ENCODE peak calls at places on chromosomes 6 and 20, in five cellular contexts. One of them, this sample, is unnamed.

GRCh38 chr6:35181933-35182612 is 31.7 kb upstream of the SCUBE3 start:
- DNase-seq in kidney: peak
- DNase-seq in AG10803: peak
- DNase-seq in fibroblast of the aortic adventitia: peak
- DNase-seq in colonic mucosa: peak
- DNase-seq in this sample: peak

GRCh38 chr6:140217283-140217682 is 842.8 kb upstream of the CITED2 start:
- DNase-seq in kidney: no peak
- DNase-seq in AG10803: no peak
- DNase-seq in fibroblast of the aortic adventitia: no peak
- DNase-seq in colonic mucosa: no peak
- DNase-seq in this sample: no peak

GRCh38 chr6:40536442-40536841 is 50.7 kb downstream of the LRFN2 start:
- DNase-seq in kidney: no peak
- DNase-seq in AG10803: no peak
- DNase-seq in fibroblast of the aortic adventitia: no peak
- DNase-seq in colonic mucosa: no peak
- DNase-seq in this sample: no peak

GRCh38 chr6:37323568-37323967 is 30.2 kb upstream of the RNF8 start:
- DNase-seq in kidney: no peak
- DNase-seq in AG10803: peak
- DNase-seq in fibroblast of the aortic adventitia: peak
- DNase-seq in colonic mucosa: no peak
- DNase-seq in this sample: peak

GRCh38 chr20:36543187-36544133 is 2.1 kb downstream of the MYL9 start:
- DNase-seq in kidney: peak
- DNase-seq in AG10803: peak
- DNase-seq in fibroblast of the aortic adventitia: peak
- DNase-seq in colonic mucosa: peak
- DNase-seq in this sample: peak

GRCh38 chr6:107667790-107668189 is 156.3 kb downstream of the SCML4 start:
- DNase-seq in kidney: no peak
- DNase-seq in AG10803: no peak
- DNase-seq in fibroblast of the aortic adventitia: no peak
- DNase-seq in colonic mucosa: no peak
- DNase-seq in this sample: no peak

GRCh38 chr6:1841131-1841530 is 231.4 kb downstream of the FOXC1 start:
- DNase-seq in kidney: no peak
- DNase-seq in AG10803: no peak
- DNase-seq in fibroblast of the aortic adventitia: peak
- DNase-seq in colonic mucosa: no peak
- DNase-seq in this sample: peak

GRCh38 chr6:85676086-85676729 is 33.5 kb upstream of the SYNCRIP start:
- DNase-seq in kidney: no peak
- DNase-seq in AG10803: peak
- DNase-seq in fibroblast of the aortic adventitia: peak
- DNase-seq in colonic mucosa: no peak
- DNase-seq in this sample: peak

GRCh38 chr6:160861824-160862223 is 129.7 kb upstream of the MAP3K4 start:
- DNase-seq in kidney: no peak
- DNase-seq in AG10803: no peak
- DNase-seq in fibroblast of the aortic adventitia: no peak
- DNase-seq in colonic mucosa: no peak
- DNase-seq in this sample: no peak

GRCh38 chr6:52596371-52597028 is 19.6 kb upstream of the TRAM2 start:
- DNase-seq in kidney: no peak
- DNase-seq in AG10803: peak
- DNase-seq in fibroblast of the aortic adventitia: peak
- DNase-seq in colonic mucosa: no peak
- DNase-seq in this sample: peak

GRCh38 chr6:105993769-105994521 is 92.2 kb upstream of the PRDM1 start:
- DNase-seq in kidney: peak
- DNase-seq in AG10803: peak
- DNase-seq in fibroblast of the aortic adventitia: peak
- DNase-seq in colonic mucosa: peak
- DNase-seq in this sample: peak

GRCh38 chr20:46255440-46256104 is 52.7 kb downstream of the CDH22 start:
- DNase-seq in kidney: peak
- DNase-seq in AG10803: no peak
- DNase-seq in fibroblast of the aortic adventitia: peak
- DNase-seq in colonic mucosa: peak
- DNase-seq in this sample: peak

GRCh38 chr6:107333491-107333890 is 125.9 kb downstream of the PDSS2 start:
- DNase-seq in kidney: no peak
- DNase-seq in AG10803: no peak
- DNase-seq in fibroblast of the aortic adventitia: no peak
- DNase-seq in colonic mucosa: no peak
- DNase-seq in this sample: no peak

GRCh38 chr6:80771941-80772340 is 665.5 kb downstream of the BCKDHB start:
- DNase-seq in kidney: no peak
- DNase-seq in AG10803: peak
- DNase-seq in fibroblast of the aortic adventitia: peak
- DNase-seq in colonic mucosa: no peak
- DNase-seq in this sample: peak

DNA sequence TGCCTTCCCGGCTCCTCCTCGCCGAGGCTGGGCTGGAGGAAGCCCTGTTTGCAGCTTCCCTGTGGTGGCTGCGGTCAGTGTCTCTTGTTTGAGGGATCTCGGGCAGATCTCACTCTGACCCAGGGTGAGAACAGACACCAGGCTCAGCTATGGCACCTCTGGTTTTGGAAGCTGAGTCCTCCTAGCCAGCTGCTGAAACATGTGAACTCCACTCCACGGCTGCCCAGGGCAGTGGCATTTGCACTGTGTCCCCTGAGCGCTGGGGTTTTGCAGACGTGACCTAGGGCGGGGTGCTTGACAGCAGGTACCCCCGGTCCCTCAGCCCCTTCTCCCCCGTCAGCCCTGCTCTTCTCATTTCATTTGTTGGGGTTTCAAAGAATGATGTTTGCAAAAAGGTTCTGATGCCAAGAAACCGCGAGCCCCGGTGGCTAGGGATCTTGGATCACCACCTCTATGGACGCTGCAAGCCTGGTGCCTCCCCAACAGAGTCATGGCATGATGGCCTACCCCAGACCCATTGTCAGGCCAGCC is 55.0 kb upstream of the DACT2 start:
- DNase-seq in kidney: no peak
- DNase-seq in AG10803: no peak
- DNase-seq in fibroblast of the aortic adventitia: no peak
- DNase-seq in colonic mucosa: no peak
- DNase-seq in this sample: no peak
- TF ChIP-seq CTCF in kidney: no peak
- TF ChIP-seq CTCF in AG10803: no peak
- TF ChIP-seq CTCF in fibroblast of the aortic adventitia: no peak
- TF ChIP-seq CTCF in colonic mucosa: no peak
- TF ChIP-seq CTCF in this sample: no peak

DNA sequence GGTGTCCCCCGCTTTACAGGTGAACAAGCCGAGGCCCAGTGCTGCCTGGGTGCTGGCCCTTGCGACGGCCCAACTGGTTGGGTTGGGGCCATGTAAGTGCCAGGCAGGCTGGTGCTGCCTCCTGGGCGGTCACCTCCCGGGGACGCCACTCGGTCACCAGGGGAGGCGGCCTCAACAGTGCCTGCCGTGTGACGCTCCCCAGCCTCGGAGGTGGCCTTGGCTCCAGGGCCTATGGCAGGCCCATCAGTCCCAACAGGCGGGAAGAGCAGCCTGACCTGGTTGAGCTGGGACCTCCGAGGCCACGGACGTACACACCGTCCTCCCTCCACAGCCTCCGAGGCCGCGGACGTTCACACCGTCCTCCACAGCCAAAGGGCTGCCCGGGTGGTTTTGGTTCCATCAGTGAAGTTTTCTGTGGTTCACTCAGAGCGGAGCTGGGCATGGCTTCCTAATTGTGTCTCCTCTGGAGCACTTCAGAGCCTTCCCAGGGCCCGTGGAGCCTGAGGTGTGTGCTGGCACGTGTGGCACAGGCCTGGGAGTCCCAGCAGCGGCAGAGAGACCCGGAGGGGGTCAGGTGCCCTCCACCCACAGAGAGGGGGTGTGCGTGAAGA is 19.3 kb upstream of the SLCO4A1 start:
- DNase-seq in kidney: peak
- DNase-seq in AG10803: no peak
- DNase-seq in fibroblast of the aortic adventitia: no peak
- DNase-seq in colonic mucosa: no peak
- DNase-seq in this sample: no peak
- H3K4me3 ChIP-seq in kidney: no peak
- H3K4me3 ChIP-seq in AG10803: no peak
- H3K4me3 ChIP-seq in fibroblast of the aortic adventitia: no peak
- H3K4me3 ChIP-seq in colonic mucosa: no peak
- H3K4me3 ChIP-seq in this sample: no peak

DNA sequence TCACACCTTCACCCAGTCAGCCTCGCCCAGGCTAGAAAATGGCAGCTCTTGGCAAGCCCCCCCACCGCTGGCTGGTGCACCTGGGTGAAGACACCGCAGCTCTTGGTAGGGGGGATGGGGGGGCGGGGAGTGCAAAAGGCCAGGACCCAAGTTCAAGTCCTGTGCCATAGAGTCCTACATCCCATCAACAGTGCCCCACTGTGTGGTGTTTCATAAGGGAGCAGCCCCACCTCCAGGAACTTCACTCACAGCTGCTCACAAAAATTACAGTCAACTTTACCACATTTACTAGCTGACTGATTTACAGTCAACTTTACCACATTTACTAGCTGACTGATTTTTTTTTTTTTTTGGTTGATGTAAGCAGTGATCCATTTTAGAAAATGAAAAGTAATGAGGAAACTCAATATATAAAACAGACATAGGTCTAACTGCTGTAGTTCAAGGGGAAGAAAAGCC is 209.0 kb upstream of the SNX9 start:
- DNase-seq in kidney: no peak
- DNase-seq in AG10803: peak
- DNase-seq in fibroblast of the aortic adventitia: no peak
- DNase-seq in colonic mucosa: peak
- DNase-seq in this sample: peak
- TF ChIP-seq CTCF in kidney: no peak
- TF ChIP-seq CTCF in AG10803: no peak
- TF ChIP-seq CTCF in fibroblast of the aortic adventitia: no peak
- TF ChIP-seq CTCF in colonic mucosa: no peak
- TF ChIP-seq CTCF in this sample: peak

DNA sequence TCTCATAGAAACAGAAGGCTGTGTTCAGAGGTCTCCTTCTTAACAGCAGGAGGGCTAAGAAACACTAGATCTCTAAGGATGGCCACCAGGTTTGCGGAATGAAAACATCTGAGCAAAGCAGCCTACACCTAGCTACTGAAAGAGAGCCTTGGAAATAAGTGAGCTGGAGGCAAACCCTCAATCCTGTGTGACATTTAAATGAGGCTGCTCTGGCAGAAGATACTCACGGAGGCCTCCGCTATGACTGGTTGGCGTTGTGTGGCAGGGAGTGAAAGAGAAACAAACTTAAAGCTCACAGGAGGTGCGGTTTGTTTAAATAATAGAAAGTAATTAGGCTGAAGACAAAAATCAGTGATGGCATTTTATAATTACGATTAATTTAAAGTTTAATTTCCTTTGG is 162.0 kb upstream of the RNF217 start:
- DNase-seq in kidney: no peak
- DNase-seq in AG10803: no peak
- DNase-seq in fibroblast of the aortic adventitia: no peak
- DNase-seq in colonic mucosa: no peak
- DNase-seq in this sample: no peak
- H3K4me3 ChIP-seq in kidney: no peak
- H3K4me3 ChIP-seq in AG10803: no peak
- H3K4me3 ChIP-seq in fibroblast of the aortic adventitia: no peak
- H3K4me3 ChIP-seq in colonic mucosa: no peak
- H3K4me3 ChIP-seq in this sample: no peak

DNA sequence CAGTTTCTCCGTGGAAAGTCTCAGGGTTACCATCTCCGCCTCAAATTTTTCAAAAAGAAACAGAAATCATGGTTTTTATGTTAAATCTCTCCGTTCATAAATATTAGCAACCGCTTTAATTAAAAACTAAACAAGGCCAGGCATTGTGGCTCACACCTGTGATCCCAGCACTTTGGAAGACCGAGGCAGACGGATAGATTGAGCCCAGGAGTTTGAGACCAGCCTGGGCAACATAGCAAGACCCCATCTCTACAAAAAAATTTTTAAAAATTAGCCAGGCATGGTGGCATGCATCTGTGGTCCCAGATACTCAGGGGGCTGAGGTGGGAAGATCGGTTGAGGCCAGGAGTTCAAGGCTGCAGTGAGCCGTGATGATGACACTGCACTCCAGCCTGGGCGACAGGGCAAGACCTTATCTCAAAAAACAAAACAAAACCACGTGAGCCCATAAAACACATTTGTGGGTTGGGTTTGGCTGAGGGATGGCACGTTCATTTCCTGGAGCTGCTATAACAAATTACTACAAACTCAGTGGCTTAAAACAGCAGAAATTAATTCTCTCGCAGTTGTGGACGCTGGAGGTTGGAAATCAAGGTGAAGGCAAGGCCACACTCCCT is 223.2 kb downstream of the ZNF217 start:
- DNase-seq in kidney: no peak
- DNase-seq in AG10803: no peak
- DNase-seq in fibroblast of the aortic adventitia: no peak
- DNase-seq in colonic mucosa: peak
- DNase-seq in this sample: no peak
- TF ChIP-seq CTCF in kidney: no peak
- TF ChIP-seq CTCF in AG10803: no peak
- TF ChIP-seq CTCF in fibroblast of the aortic adventitia: no peak
- TF ChIP-seq CTCF in colonic mucosa: no peak
- TF ChIP-seq CTCF in this sample: no peak

DNA sequence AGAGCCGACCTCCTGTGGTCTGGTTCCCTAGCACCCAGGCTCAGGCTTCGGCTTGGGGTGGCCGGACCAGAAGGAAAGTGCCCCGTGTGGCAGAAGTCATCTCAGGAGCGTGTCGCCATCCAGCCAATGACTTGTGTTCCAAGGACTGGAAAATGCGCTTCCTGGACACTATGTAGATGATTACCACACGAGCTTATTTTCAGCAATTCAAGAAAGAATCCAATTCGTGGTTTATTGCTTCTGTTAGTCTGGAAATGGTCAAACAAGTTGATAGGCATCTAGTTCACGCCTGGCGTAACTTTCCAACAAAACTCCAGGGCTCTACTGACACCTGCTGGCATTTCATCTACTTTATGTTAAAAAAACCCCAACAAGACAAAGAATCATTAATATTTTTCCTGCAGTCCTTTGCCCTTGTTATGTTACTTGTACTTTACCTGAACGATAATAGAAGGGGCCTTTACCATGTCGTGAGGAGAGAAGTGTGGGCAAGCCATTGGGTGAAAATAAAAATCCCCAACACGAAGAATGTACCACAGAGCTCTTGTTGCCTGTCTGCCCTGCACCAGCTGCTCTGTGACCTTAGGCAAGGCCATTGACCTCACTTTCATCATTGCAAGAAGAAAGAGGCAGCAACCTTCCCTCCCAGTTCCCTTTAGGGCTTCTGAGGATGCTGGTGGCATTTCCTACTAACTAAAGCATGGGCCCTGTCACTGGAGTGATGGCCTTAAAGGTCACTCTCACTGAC is 154.7 kb upstream of the LAMP5 start:
- DNase-seq in kidney: peak
- DNase-seq in AG10803: peak
- DNase-seq in fibroblast of the aortic adventitia: peak
- DNase-seq in colonic mucosa: peak
- DNase-seq in this sample: peak
- H3K4me3 ChIP-seq in kidney: no peak
- H3K4me3 ChIP-seq in AG10803: peak
- H3K4me3 ChIP-seq in fibroblast of the aortic adventitia: no peak
- H3K4me3 ChIP-seq in colonic mucosa: no peak
- H3K4me3 ChIP-seq in this sample: no peak

This sample was measured in fibroblast of villous mesenchyme.